ENCODE peak calls at places on chromosomes 13 and 19, in five cellular contexts. M is left ventricle myocardium inferior, X is K562, U is ascending aorta, V is suprapubic skin. K is an unnamed sample.
A peak's percentile ranks its signal among the peaks of the same experiment; 100 is the strongest.

GRCh38 chr13:110371550-110372465 is 64.7 kb downstream of the COL4A2 start:
- DNase-seq in M (no peak), X (no peak), U (no peak), V (no peak), K (no peak)

GRCh38 chr19:1725100-1726064 is 27.9 kb upstream of the ONECUT3 start:
- DNase-seq in M (peak; percentile 52), X (peak; percentile 100), U (no peak), V (no peak), K (no peak)

GRCh38 chr13:72651196-72651595 is 76.2 kb downstream of the MZT1 start:
- DNase-seq in M (no peak), X (no peak), U (no peak), V (no peak), K (no peak)

GRCh38 chr13:66162470-66162869 is 1067.7 kb downstream of the PCDH9 start:
- DNase-seq in M (no peak), X (no peak), U (no peak), V (no peak), K (no peak)

GRCh38 chr19:39563408-39563807 is 23.4 kb upstream of the EID2 start:
- DNase-seq in M (no peak), X (no peak), U (no peak), V (no peak), K (no peak)

GRCh38 chr19:47022140-47022536 is 2.5 kb downstream of the NPAS1 start:
- DNase-seq in M (no peak), X (no peak), U (no peak), V (no peak), K (no peak)

GRCh38 chr13:81017525-81018152 is 676.7 kb upstream of the SPRY2 start:
- DNase-seq in M (no peak), X (peak; percentile 6), U (no peak), V (no peak), K (no peak)

GRCh38 chr19:12801466-12802266 is at the start of the genes PRDX2 and THSD8:
- DNase-seq in M (peak; percentile 79), X (peak; percentile 90), U (no peak), V (peak; percentile 77), K (peak; percentile 79)

GRCh38 chr19:10421240-10421948 is 1.1 kb downstream of the PDE4A start:
- DNase-seq in M (no peak), X (peak; percentile 7), U (no peak), V (no peak), K (no peak)

GRCh38 chr19:18278521-18279265 is 2.7 kb downstream of the JUND start:
- DNase-seq in M (no peak), X (no peak), U (no peak), V (no peak), K (no peak)

GRCh38 chr13:51737609-51738008 is 66.4 kb downstream of the DHRS12 start:
- DNase-seq in M (no peak), X (no peak), U (no peak), V (no peak), K (no peak)

GRCh38 chr13:114059946-114060860 is 72.2 kb downstream of the RASA3 start:
- DNase-seq in M (peak; percentile 69), X (no peak), U (no peak), V (peak; percentile 62), K (no peak)

GRCh38 chr19:47511128-47511517 is 3.7 kb downstream of the NAPA start:
- DNase-seq in M (peak; percentile 63), X (no peak), U (no peak), V (no peak), K (no peak)

GRCh38 chr19:50550594-50550966 is 17.7 kb downstream of the LRRC4B start:
- DNase-seq in M (no peak), X (no peak), U (no peak), V (no peak), K (no peak)

GRCh38 chr13:74077847-74078246 is 56.4 kb downstream of the KLF12 start:
- DNase-seq in M (no peak), X (no peak), U (no peak), V (no peak), K (no peak)

GRCh38 chr19:4455742-4456565 is 1.6 kb downstream of the UBXN6 start:
- DNase-seq in M (peak; percentile 78), X (no peak), U (no peak), V (peak; percentile 71), K (no peak)

GRCh38 chr19:41696402-41697197 is 8.5 kb upstream of the CEACAM7 start:
- DNase-seq in M (no peak), X (no peak), U (no peak), V (no peak), K (no peak)

GRCh38 chr13:70795484-70795883 is 687.2 kb upstream of the KLHL1 start:
- DNase-seq in M (no peak), X (no peak), U (no peak), V (no peak), K (no peak)

GRCh38 chr19:10894911-10895213 is 23.5 kb downstream of the CARM1 start:
- DNase-seq in M (no peak), X (no peak), U (no peak), V (no peak), K (no peak)

GRCh38 chr13:112250788-112251445 is 125.2 kb upstream of the SPACA7 start:
- DNase-seq in M (no peak), X (no peak), U (no peak), V (no peak), K (peak; percentile 16)

GRCh38 chr13:80979035-80979641 is 638.2 kb upstream of the SPRY2 start:
- DNase-seq in M (no peak), X (peak; percentile 31), U (no peak), V (no peak), K (peak; percentile 42)

GRCh38 chr13:80436571-80437169 is 95.7 kb upstream of the SPRY2 start:
- DNase-seq in M (no peak), X (no peak), U (no peak), V (no peak), K (no peak)

GRCh38 chr19:18660051-18660910 is 23.2 kb upstream of the CRTC1 start:
- DNase-seq in M (peak; percentile 67), X (peak; percentile 70), U (peak; percentile 80), V (no peak), K (peak; percentile 35)

GRCh38 chr19:13024958-13025653 is 29.8 kb downstream of the NFIX start:
- DNase-seq in M (no peak), X (no peak), U (no peak), V (no peak), K (no peak)

GRCh38 chr13:30978981-30979956 is 46.8 kb downstream of the TEX26 start:
- DNase-seq in M (no peak), X (peak; percentile 24), U (no peak), V (no peak), K (no peak)

GRCh38 chr13:82634946-82635345 is 1247.3 kb downstream of the SLITRK1 start:
- DNase-seq in M (no peak), X (no peak), U (no peak), V (no peak), K (no peak)

DNA sequence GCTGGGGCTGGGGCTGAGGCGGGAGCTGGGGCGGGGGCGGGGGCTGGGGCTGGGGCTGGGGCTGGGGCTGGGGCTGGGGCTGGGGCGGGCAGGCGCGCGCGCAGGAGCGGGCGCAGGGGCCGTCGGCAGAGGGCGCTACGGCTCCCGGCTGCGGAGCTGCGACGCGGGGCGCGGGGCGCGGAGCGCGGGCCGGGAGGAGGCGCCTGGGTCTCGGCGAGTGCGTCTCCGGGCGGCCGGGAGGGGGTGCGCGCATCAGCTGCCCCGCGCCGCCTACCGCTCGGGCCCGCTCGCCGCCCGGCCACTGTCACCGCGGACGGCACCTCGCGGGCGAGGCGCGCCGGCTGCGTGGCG is 416 bp upstream of the MTUS2 start:
- DNase-seq in M (peak; percentile 69), X (peak; percentile 75), U (no peak), V (no peak), K (no peak)
- H3K4me3 ChIP-seq in M (peak overlapping the region; percentile 71), X (peak overlapping the region; percentile 8), U (peak overlapping the region; percentile 84), V (peak overlapping the region; percentile 49), K (peak overlapping the region; percentile 24)

DNA sequence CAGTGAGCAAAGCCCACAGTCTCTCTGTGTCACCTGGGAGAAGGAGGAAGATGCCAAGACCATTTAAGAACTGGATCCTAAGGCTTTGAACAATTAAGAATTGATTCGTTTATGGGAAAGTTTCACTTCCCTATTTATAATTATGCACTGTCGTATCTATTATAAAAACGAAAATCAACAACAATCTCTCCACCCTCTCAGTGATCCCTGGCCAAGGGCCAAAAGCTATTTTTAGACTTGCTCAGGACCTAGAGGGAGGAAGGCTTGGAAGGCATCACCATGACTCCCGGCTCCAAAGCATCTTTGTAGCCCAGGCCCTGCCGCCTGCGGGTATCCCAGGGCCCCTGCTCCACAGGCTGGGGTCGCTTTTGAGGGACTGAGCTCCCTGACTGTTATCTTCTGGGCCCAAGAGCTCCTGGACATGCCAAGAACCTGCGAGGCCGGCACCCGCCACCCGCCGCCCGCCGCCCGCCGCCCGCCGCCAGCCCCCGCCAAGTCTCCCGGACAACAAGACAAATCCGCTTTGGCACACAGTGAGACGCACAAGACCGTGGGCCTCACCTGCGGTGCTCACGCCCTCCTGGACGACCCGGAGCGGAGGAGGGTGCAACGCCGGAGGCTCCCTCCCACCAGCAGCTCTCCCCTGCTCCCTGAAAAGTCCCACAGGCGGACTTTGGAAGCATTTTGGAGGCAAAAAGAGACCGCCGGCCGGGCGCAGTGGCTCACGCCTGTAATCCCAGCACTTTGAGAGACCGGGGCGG is 1.2 kb downstream of the RHPN2 start:
- DNase-seq in M (no peak), X (peak; percentile 12), U (no peak), V (no peak), K (no peak)
- H3K4me3 ChIP-seq in M (peak overlapping the region; percentile 76), X (peak overlapping the region; percentile 46), U (peak overlapping the region; percentile 73), V (peak overlapping the region; percentile 56), K (no peak overlapping the region)

DNA sequence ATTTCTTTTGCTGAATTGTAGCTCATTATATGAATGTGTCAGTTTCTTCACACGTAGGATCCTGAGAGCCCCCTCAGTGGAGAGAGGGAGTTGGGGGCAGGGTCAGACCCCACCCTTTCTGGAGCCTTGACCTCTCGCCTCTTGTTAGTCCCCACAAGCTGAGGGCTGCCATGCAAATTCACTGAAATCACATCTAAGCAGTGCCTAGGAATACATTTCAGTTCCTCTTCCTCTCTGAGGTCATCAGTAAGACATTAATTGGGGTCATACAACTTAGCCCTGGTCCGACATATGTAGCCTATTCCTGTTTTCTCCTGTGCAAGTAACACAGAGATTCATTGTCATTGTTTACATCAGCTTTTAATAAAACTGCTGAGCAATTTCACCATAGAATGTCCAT is 30.0 kb downstream of the MYO9B start:
- DNase-seq in M (no peak), X (no peak), U (no peak), V (no peak), K (no peak)
- H3K4me3 ChIP-seq in M (no peak overlapping the region), X (no peak overlapping the region), U (no peak overlapping the region), V (no peak overlapping the region), K (no peak overlapping the region)

DNA sequence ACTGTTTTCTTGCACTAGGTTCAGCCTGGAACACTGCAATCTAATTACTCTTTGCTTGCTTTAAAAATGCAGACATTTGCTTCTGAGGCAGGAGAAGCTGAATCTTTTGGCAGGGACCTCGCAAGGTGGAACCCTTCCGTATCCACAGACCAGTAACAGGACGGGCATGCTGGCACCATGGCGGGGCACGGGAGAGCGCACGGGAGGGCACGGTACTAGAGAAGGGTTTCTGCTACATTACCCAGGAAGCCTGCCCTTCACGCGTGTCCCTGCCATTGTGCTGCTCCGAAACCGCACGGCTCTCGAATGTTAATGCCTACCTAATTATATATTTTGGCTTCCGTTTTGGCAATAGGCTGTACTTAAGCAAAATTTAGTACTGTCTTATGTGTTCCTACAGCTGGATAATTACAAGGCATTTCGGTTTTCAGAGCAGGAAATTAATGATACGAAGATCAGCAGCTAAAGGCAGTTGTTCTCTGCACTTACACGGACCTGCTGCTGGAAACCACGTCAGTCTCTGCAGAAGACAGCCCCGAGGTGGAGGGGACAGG is 430.4 kb downstream of the IRS2 start:
- DNase-seq in M (no peak), X (no peak), U (no peak), V (no peak), K (no peak)
- H3K4me3 ChIP-seq in M (no peak overlapping the region), X (no peak overlapping the region), U (no peak overlapping the region), V (no peak overlapping the region), K (no peak overlapping the region)

K was measured in lung.